ENCODE peak calls at places on chromosomes 2 and 18, in nine cellular contexts. X is GM12864, M is cardiac fibroblast, O is choroid plexus epithelial cell, P is fibroblast of pulmonary artery, F is GM13977, V is tibial artery, D is ovary, R is AG04449. J is an unnamed sample.

GRCh38 chr2:29480423-29480822 is 365.2 kb downstream of the CLIP4 start:
- DNase-seq in P (no peak), D (no peak), R (no peak), M (no peak), O (no peak), V (no peak), F (no peak), X (no peak), J (peak)

GRCh38 chr2:201964631-201965206 is 68.9 kb upstream of the FZD7 start:
- DNase-seq in R (no peak), P (peak), D (no peak), F (no peak), M (peak), V (no peak), O (peak), X (no peak), J (no peak)

GRCh38 chr18:77811510-77811909 is 561.9 kb downstream of the GALR1 start:
- DNase-seq in P (no peak), V (no peak), F (no peak), D (no peak), M (no peak), X (no peak), O (peak), R (no peak), J (no peak)

GRCh38 chr2:160429248-160430000 is 64.2 kb downstream of the RBMS1 start:
- DNase-seq in F (peak), P (peak), O (peak), R (no peak), V (no peak), M (peak), D (no peak), X (peak), J (peak)

GRCh38 chr2:217261452-217261851 is 401.6 kb upstream of the TNP1 start:
- DNase-seq in X (no peak), P (peak), O (peak), R (no peak), V (no peak), M (peak), D (no peak), F (no peak), J (no peak)

GRCh38 chr2:197255550-197255949 is 55.0 kb downstream of the ANKRD44 start:
- DNase-seq in X (peak), M (peak), F (peak), D (no peak), R (no peak), P (peak), O (peak), V (peak), J (peak)

GRCh38 chr2:26438526-26438925 is 36.8 kb downstream of the DRC1 start:
- DNase-seq in P (peak), F (no peak), R (no peak), V (no peak), M (peak), X (no peak), O (no peak), D (no peak), J (no peak)

GRCh38 chr2:61792355-61792754 is 61.5 kb downstream of the FAM161A start:
- DNase-seq in M (no peak), P (no peak), R (no peak), D (no peak), X (no peak), V (no peak), F (no peak), O (no peak), J (no peak)

GRCh38 chr2:78408795-78409118 is 616.7 kb upstream of the REG3G start:
- DNase-seq in F (no peak), R (no peak), M (no peak), O (no peak), V (no peak), X (no peak), P (no peak), D (no peak), J (no peak)

GRCh38 chr2:121068851-121069250 is 216.2 kb downstream of the TFCP2L1 start:
- DNase-seq in P (no peak), M (no peak), O (no peak), D (no peak), V (no peak), R (no peak), X (no peak), F (no peak), J (no peak)

GRCh38 chr2:164887434-164888112 is 46.0 kb upstream of the COBLL1 start:
- DNase-seq in X (no peak), V (no peak), F (no peak), D (no peak), P (no peak), O (no peak), R (no peak), M (no peak), J (no peak)

GRCh38 chr18:3605562-3606443 is 155.8 kb downstream of the TGIF1 start:
- DNase-seq in F (no peak), O (peak), X (no peak), M (peak), D (no peak), P (peak), R (no peak), V (no peak), J (no peak)

GRCh38 chr18:61286867-61287266 is 46.4 kb upstream of the CDH20 start:
- DNase-seq in V (no peak), R (no peak), D (no peak), M (no peak), F (no peak), X (no peak), O (no peak), P (no peak), J (no peak)

GRCh38 chr18:22999212-22999611 is 66.1 kb downstream of the RBBP8 start:
- DNase-seq in O (peak), P (peak), M (peak), X (no peak), D (no peak), F (no peak), R (no peak), V (no peak), J (no peak)

GRCh38 chr18:63859781-63860535 is 27.5 kb upstream of the SERPINB2 start:
- DNase-seq in D (no peak), M (no peak), P (no peak), X (no peak), R (no peak), O (no peak), F (no peak), V (no peak), J (no peak)

GRCh38 chr18:44789704-44790103 is 109.0 kb downstream of the SETBP1 start:
- DNase-seq in F (no peak), R (no peak), M (peak), V (no peak), P (peak), O (no peak), X (no peak), D (no peak), J (no peak)

GRCh38 chr2:98911376-98912154 is 24.5 kb downstream of the CRACDL start:
- DNase-seq in V (peak), R (no peak), M (peak), P (peak), F (no peak), X (no peak), D (no peak), O (peak), J (no peak)

GRCh38 chr18:26383454-26384270 is 157.4 kb downstream of the TAF4B start:
- DNase-seq in D (no peak), P (peak), R (no peak), M (peak), V (no peak), X (peak), O (peak), F (peak), J (peak)

GRCh38 chr2:160918909-160919503 is 241.2 kb upstream of the TANK start:
- DNase-seq in R (no peak), X (no peak), O (peak), M (peak), F (peak), D (peak), P (peak), V (peak), J (peak)

GRCh38 chr2:234588054-234588430 is 91.2 kb upstream of the ARL4C start:
- DNase-seq in P (no peak), F (no peak), O (no peak), V (no peak), R (no peak), X (no peak), D (no peak), M (no peak), J (no peak)

GRCh38 chr2:10260130-10260529 is 42.6 kb upstream of the HPCAL1 start:
- DNase-seq in F (no peak), P (no peak), M (no peak), V (peak), D (no peak), X (no peak), R (no peak), O (no peak), J (no peak)

GRCh38 chr18:61398961-61399632 is 65.9 kb downstream of the CDH20 start:
- DNase-seq in R (no peak), D (no peak), V (no peak), O (peak), F (no peak), M (peak), X (no peak), P (peak), J (no peak)

GRCh38 chr18:77141401-77142118 is 9.0 kb upstream of the MBP start:
- DNase-seq in P (no peak), M (no peak), D (no peak), X (no peak), O (no peak), V (no peak), F (no peak), R (no peak), J (no peak)

GRCh38 chr2:188450740-188451480 is 159.2 kb downstream of the GULP1 start:
- DNase-seq in X (no peak), V (no peak), P (peak), R (no peak), D (no peak), F (no peak), M (peak), O (peak), J (no peak)

GRCh38 chr18:10008006-10008647 is 94.3 kb downstream of the VAPA start:
- DNase-seq in O (no peak), D (no peak), F (no peak), V (no peak), M (no peak), R (no peak), P (no peak), X (no peak), J (no peak)

GRCh38 chr2:42142476-42143184 is 26.5 kb upstream of the EML4 start:
- DNase-seq in D (no peak), X (no peak), O (peak), V (no peak), F (no peak), R (no peak), P (peak), M (peak), J (no peak)

GRCh38 chr2:201127128-201127521 is 11.2 kb downstream of the CFLAR start:
- DNase-seq in X (no peak), R (no peak), P (no peak), F (no peak), D (no peak), V (no peak), M (no peak), O (no peak), J (no peak)

GRCh38 chr2:55861733-55862132 is 61.8 kb downstream of the EFEMP1 start:
- DNase-seq in R (no peak), P (peak), X (no peak), F (no peak), O (peak), V (peak), M (peak), D (peak), J (no peak)

GRCh38 chr2:100207411-100207885 is 65.1 kb upstream of the AFF3 start:
- DNase-seq in V (no peak), F (no peak), O (no peak), X (no peak), M (no peak), D (no peak), P (no peak), R (no peak), J (no peak)

GRCh38 chr2:63587814-63588384 is 378 bp downstream of the WDPCP start:
- DNase-seq in V (no peak), X (no peak), D (no peak), P (no peak), O (peak), M (no peak), F (no peak), R (no peak), J (no peak)

GRCh38 chr2:114009125-114009923 is 119.4 kb downstream of the ACTR3 start:
- DNase-seq in O (no peak), R (no peak), X (no peak), V (no peak), D (no peak), F (no peak), P (no peak), M (no peak), J (no peak)

GRCh38 chr2:200373973-200374416 is 67.5 kb downstream of the SPATS2L start:
- DNase-seq in O (no peak), V (no peak), D (no peak), F (peak), M (no peak), R (no peak), X (peak), P (no peak), J (peak)

GRCh38 chr2:102806250-102806837 is 44.5 kb downstream of the TMEM182 start:
- DNase-seq in R (peak), P (peak), O (peak), F (peak), M (peak), V (peak), D (peak), X (peak), J (peak)

GRCh38 chr2:15040429-15041084 is 408.0 kb downstream of the LRATD1 start:
- DNase-seq in F (no peak), O (no peak), V (no peak), X (no peak), D (no peak), P (no peak), R (no peak), M (no peak), J (no peak)

GRCh38 chr2:186755066-186755465 is 61.2 kb downstream of the FAM171B start:
- DNase-seq in M (peak), V (no peak), D (no peak), P (peak), F (no peak), R (no peak), O (peak), X (no peak), J (no peak)

GRCh38 chr2:177767768-177768167 is 304.8 kb downstream of the PDE11A start:
- DNase-seq in M (no peak), R (no peak), V (no peak), O (no peak), X (no peak), D (no peak), F (no peak), P (no peak), J (no peak)
- TF ChIP-seq CTCF in M (no peak), R (no peak), V (no peak), O (no peak), X (no peak), D (no peak), F (no peak), P (no peak), J (no peak)

DNA sequence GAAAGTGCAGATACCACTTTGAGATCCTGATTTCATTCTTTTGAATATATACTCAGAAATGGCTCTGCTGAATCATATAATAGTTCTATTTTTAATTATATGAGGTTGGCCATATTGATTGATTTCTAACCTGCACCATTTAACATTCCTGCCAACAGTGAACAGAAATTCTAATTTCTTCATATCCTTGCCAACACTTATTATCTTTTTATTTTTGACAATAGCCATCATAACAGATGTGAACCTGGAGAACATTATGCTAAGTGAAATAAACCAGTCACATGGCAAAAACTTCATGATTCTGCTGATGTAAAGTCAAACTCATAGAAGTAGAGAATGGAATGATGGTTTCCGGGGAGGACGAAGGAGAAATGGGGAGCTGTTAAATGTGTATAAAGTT is 344.5 kb upstream of the CYRIA start:
- DNase-seq in P (no peak), X (no peak), M (no peak), O (no peak), V (no peak), F (no peak), R (no peak), D (no peak), J (no peak)
- TF ChIP-seq CTCF in P (no peak), X (no peak), M (no peak), O (no peak), V (no peak), F (no peak), R (no peak), D (no peak), J (no peak)

GRCh38 chr18:62715829-62716678 is 713 bp downstream of the PHLPP1 start:
- DNase-seq in M (peak), P (peak), V (peak), O (peak), R (no peak), F (peak), D (peak), X (no peak), J (peak)
- TF ChIP-seq CTCF in M (no peak), P (no peak), V (no peak), O (no peak), R (no peak), F (no peak), D (no peak), X (no peak), J (no peak)

DNA sequence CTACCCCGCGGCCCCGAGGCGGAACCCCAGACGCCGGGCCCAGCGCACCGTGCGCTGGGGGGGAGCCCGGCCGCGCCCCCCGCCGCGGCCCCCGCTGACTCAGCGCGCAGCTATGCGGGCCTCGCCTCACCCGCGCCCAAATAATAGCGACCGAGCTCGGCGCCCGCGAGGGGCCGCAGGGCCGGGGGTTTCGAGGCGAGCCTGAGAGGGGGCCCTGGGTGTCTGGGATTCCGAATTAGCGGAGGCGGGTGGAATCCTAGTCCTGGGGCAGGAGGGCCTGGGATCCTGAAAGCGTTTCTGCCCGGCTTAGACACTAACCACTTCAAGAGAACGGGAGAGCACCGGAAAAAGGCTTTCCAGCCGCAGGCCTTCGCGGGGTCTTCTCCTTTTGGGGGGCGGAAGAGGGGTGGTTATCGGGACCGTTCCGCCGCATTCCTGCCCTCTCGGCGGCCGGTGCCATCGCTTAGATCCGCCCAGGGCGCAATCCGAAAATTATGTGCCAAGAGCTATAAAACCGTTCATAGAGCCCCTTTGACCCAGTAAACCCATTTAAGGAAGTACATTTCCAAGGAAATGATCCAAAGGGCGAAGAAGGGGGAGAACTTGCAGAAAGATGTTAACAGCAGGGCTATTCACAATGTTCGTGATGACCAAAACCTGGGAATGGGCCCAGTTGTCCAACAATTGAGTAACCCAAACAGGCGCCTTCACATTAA is 678 bp upstream of the ROCK2 start:
- DNase-seq in P (peak), O (peak), D (peak), X (no peak), V (peak), M (peak), F (peak), R (no peak), J (no peak)
- TF ChIP-seq CTCF in P (no peak), O (no peak), D (no peak), X (no peak), V (no peak), M (no peak), F (no peak), R (no peak), J (no peak)

J was measured in GM10248.